ENCODE peak calls at places on chromosome 10, in seven cellular contexts. Q is mesendoderm, Z is trophoblast cell, L is H9, F is neuronal stem cell, W is IMR-90, X is H1. M is an unnamed sample.

GRCh38 chr10:107986571-107986970 is 822.1 kb upstream of the SORCS1 start:
- DNase-seq in Q (no peak), Z (no peak), L (no peak), F (no peak), W (no peak), X (no peak), M (no peak)

GRCh38 chr10:5992398-5992797 is 15.1 kb upstream of the IL15RA start:
- DNase-seq in Q (no peak), Z (no peak), L (no peak), F (no peak), W (no peak), X (no peak), M (no peak)

GRCh38 chr10:17092216-17092944 is 37.2 kb downstream of the CUBN start:
- DNase-seq in Q (no peak), Z (no peak), L (no peak), F (no peak), W (no peak), X (no peak), M (no peak)

GRCh38 chr10:63829020-63829419 is 307.8 kb downstream of the REEP3 start:
- DNase-seq in Q (peak), Z (peak), L (no peak), F (no peak), W (no peak), X (no peak), M (no peak)

GRCh38 chr10:99796928-99797327 is 14.5 kb downstream of the ABCC2 start:
- DNase-seq in Q (no peak), Z (no peak), L (no peak), F (no peak), W (no peak), X (no peak), M (no peak)

GRCh38 chr10:130935051-130935450 is 376.5 kb downstream of the TCERG1L start:
- DNase-seq in Q (peak), Z (peak), L (no peak), F (no peak), W (no peak), X (no peak), M (no peak)

GRCh38 chr10:86520871-86521619 is 547 bp downstream of the WAPL start:
- DNase-seq in Q (peak), Z (peak), L (no peak), F (no peak), W (peak), X (peak), M (peak)

GRCh38 chr10:93821051-93821772 is 63.5 kb downstream of the LGI1 start:
- DNase-seq in Q (peak), Z (peak), L (no peak), F (peak), W (peak), X (no peak), M (peak)

GRCh38 chr10:75038335-75038734 is 73.1 kb upstream of the SAMD8 start:
- DNase-seq in Q (no peak), Z (no peak), L (no peak), F (no peak), W (peak), X (no peak), M (peak)

GRCh38 chr10:88505265-88505664 is 77.9 kb downstream of the RNLS start:
- DNase-seq in Q (no peak), Z (no peak), L (no peak), F (no peak), W (no peak), X (no peak), M (no peak)

GRCh38 chr10:131854579-131855335 is 46.1 kb upstream of the PPP2R2D start:
- DNase-seq in Q (no peak), Z (no peak), L (peak), F (no peak), W (no peak), X (no peak), M (no peak)

GRCh38 chr10:43105119-43105792 is 28.4 kb downstream of the RET start:
- DNase-seq in Q (peak), Z (peak), L (peak), F (peak), W (peak), X (peak), M (peak)

GRCh38 chr10:43958964-43959363 is 310.3 kb upstream of the ZNF32 start:
- DNase-seq in Q (no peak), Z (no peak), L (no peak), F (no peak), W (no peak), X (no peak), M (no peak)

GRCh38 chr10:62244088-62244487 is 24.6 kb downstream of the RTKN2 start:
- DNase-seq in Q (no peak), Z (no peak), L (no peak), F (no peak), W (no peak), X (no peak), M (no peak)

GRCh38 chr10:27547482-27547881 is 43.4 kb downstream of the RAB18 start:
- DNase-seq in Q (no peak), Z (no peak), L (no peak), F (no peak), W (no peak), X (no peak), M (no peak)

GRCh38 chr10:89221919-89222318 is 14.8 kb upstream of the CH25H start:
- DNase-seq in Q (no peak), Z (no peak), L (no peak), F (no peak), W (no peak), X (no peak), M (no peak)

GRCh38 chr10:12130237-12130872 is 878 bp downstream of the SEC61A2 start:
- DNase-seq in Q (peak), Z (peak), L (peak), F (peak), W (peak), X (peak), M (peak)

GRCh38 chr10:58741673-58742072 is 229.0 kb downstream of the BICC1 start:
- DNase-seq in Q (no peak), Z (no peak), L (no peak), F (no peak), W (no peak), X (no peak), M (no peak)

GRCh38 chr10:82692458-82692857 is 817.5 kb downstream of the NRG3 start:
- DNase-seq in Q (peak), Z (no peak), L (peak), F (no peak), W (no peak), X (no peak), M (no peak)

GRCh38 chr10:102859911-102860310 is 5.9 kb downstream of the BORCS7 start:
- DNase-seq in Q (no peak), Z (no peak), L (peak), F (no peak), W (no peak), X (no peak), M (no peak)

GRCh38 chr10:29617880-29618340 is 16.9 kb downstream of the SVIL start:
- DNase-seq in Q (peak), Z (no peak), L (no peak), F (no peak), W (no peak), X (no peak), M (peak)

GRCh38 chr10:29621161-29621560 is 13.6 kb downstream of the SVIL start:
- DNase-seq in Q (peak), Z (peak), L (no peak), F (no peak), W (peak), X (no peak), M (peak)

GRCh38 chr10:29618341-29619171 is 16.2 kb downstream of the SVIL start:
- DNase-seq in Q (peak), Z (peak), L (no peak), F (no peak), W (peak), X (no peak), M (peak)

GRCh38 chr10:29620112-29620690 is 14.6 kb downstream of the SVIL start:
- DNase-seq in Q (no peak), Z (no peak), L (no peak), F (no peak), W (no peak), X (no peak), M (no peak)

DNA sequence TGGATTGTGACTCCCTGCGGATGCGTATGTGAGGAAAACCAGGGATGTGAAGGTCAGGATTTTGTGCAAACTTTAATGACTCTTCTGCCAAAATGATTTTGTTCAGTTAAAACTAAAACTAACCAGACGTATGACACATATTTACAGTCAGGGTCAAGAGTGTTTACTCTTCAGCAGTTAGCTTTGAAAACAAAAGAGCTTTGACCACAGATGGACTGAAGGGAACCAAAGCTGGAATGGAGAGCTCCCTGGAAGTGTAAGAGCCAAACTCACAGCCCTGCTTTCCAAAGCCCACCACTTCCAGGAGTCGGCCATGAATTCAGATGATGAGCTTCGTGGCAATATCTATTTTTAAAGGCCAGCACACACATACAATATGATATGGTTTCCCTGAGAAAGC is 15.5 kb downstream of the SVIL start:
- DNase-seq in Q (peak), Z (no peak), L (no peak), F (no peak), W (peak), X (no peak), M (peak)
- H3K4me2 ChIP-seq in Q (no peak), Z (no peak), L (no peak), F (no peak), W (peak), X (no peak), M (peak)

DNA sequence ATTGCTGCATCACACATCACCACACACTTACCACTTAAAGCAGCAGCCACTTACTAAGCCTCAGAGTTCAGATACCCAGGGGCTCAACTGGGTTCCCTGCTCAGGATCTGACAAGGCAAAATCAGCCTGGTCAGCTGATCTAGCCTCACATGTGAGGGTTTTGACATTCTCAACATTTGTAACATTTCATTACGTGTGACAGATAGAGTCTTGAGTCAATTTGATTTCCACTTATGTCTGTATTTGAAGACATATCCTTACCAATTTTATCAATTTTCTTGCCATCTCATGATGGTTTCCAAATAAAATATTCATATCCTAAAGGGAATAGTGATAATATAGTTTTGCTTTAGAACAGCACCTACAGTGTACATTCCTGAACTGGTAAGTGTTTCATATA is 494.7 kb upstream of the PFKP start:
- DNase-seq in Q (peak), Z (no peak), L (no peak), F (no peak), W (no peak), X (no peak), M (no peak)
- H3K23ac ChIP-seq in Q (no peak), Z (no peak), L (no peak), F (no peak), W (no peak), X (no peak), M (no peak)

GRCh38 chr10:51100221-51100620 is 25.9 kb downstream of the PRKG1 start:
- DNase-seq in Q (no peak), Z (no peak), L (no peak), F (no peak), W (peak), X (no peak), M (no peak)
- H2BK5ac ChIP-seq in Q (no peak), Z (no peak), L (no peak), F (no peak), W (no peak), X (no peak), M (no peak)

DNA sequence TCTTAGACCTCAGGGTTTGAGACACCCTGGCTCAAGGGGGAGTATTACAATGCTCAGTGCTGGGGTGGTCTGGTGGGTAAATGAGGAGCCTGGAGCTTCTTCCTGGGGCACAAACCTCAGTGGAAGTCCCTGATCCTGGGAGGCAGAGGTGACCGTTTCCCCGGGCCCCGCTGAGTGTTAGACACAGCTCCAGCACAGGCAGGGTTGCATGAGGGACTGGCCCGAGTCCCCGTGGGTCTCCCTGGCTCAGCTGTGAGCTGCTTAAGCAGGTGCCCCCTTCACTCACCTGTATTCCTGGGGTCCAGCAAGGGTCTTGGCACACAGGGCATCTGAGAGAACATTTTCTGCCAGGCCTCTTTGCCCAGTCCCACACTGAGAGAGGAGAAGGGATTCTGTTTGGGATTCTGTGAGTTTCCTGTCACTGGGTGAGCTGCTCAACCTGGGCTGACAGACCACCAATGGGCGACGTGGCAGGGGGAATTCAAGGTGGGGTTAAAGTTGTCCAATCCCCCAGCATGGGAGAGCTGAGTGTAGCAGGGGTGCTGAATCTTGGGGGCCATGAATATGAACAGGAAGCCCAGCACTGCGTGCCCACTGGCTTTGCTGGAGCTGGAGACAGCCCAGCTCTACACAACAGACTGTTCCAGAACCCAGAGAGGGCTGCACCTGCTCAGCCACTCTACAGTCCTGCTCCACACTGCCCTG is 29.9 kb downstream of the DDIT4 start:
- DNase-seq in Q (no peak), Z (no peak), L (no peak), F (no peak), W (no peak), X (no peak), M (no peak)
- H3K4me2 ChIP-seq in Q (no peak), Z (no peak), L (no peak), F (no peak), W (no peak), X (no peak), M (no peak)